ENCODE peak calls at places on chromosomes 6 and 20, in four cellular contexts. I, D, C and J are unnamed samples.

GRCh38 chr6:75751443-75751842 is 2.4 kb downstream of the MYO6 start:
- DNase-seq in I (no peak), D (no peak), C (no peak), J (no peak)

GRCh38 chr6:31130751-31131150 is 8.1 kb downstream of the PSORS1C2 start:
- DNase-seq in I (no peak), D (no peak), C (no peak), J (no peak)

GRCh38 chr6:119479860-119480655 is 130.5 kb upstream of the MAN1A1 start:
- DNase-seq in I (no peak), D (no peak), C (no peak), J (no peak)

GRCh38 chr6:32969685-32970412 is 1.5 kb downstream of the BRD2 start:
- DNase-seq in I (peak), D (no peak), C (peak), J (peak)

GRCh38 chr6:161076211-161076677 is 84.7 kb downstream of the MAP3K4 start:
- DNase-seq in I (no peak), D (no peak), C (no peak), J (no peak)

GRCh38 chr6:106639812-106640211 is 10.4 kb downstream of the QRSL1 start:
- DNase-seq in I (no peak), D (no peak), C (no peak), J (no peak)

GRCh38 chr6:105546748-105547147 is 143.9 kb upstream of the PREP start:
- DNase-seq in I (no peak), D (no peak), C (no peak), J (no peak)

GRCh38 chr6:116954938-116955337 is 77.9 kb downstream of the RFX6 start:
- DNase-seq in I (no peak), D (no peak), C (peak), J (peak)

GRCh38 chr20:10557685-10558084 is 116.1 kb downstream of the JAG1 start:
- DNase-seq in I (no peak), D (no peak), C (no peak), J (no peak)

GRCh38 chr6:107491791-107492674 is 2.1 kb downstream of the SOBP start:
- DNase-seq in I (peak), D (no peak), C (peak), J (no peak)

DNA sequence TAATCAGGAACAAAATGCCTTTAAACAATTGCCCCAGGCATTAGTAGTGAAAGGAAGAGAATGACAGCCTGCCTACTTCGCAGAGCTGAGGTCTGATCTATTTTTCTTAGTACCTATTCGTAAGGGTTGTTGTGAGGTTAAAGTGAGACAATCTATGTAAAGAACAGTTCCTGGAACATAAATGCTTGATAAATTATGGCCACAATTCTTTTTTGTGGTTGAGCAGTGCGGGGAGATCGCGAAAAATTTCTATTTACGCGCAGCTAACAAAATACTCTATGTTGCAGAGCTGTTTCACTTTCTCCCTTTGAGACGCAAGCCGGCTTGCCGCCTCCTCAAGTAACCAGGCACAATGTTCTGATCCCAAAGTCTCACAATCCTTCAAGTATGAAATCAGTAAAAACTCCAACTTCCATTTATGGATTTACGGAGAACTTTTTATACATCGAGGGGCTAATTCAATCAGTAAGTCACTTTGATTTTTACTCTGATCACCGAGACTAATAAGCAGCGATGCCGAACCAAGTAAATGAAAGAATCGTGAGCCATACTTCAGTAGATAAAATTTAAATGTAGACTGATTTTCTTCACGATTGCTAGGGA is 839 bp upstream of the PNRC1 start:
- DNase-seq in I (peak), D (no peak), C (no peak), J (peak)
- TF ChIP-seq POLR2A in I (peak), D (no peak), C (no peak), J (peak)

GRCh38 chr6:109482913-109483743 is at the start of gene ZBTB24:
- DNase-seq in I (peak), D (peak), C (peak), J (peak)
- TF ChIP-seq POLR2A in I (no peak), D (no peak), C (peak), J (peak)

GRCh38 chr6:3573670-3574069 is 116.8 kb upstream of the SLC22A23 start:
- DNase-seq in I (no peak), D (no peak), C (no peak), J (no peak)

GRCh38 chr6:3568396-3569082 is 111.7 kb upstream of the SLC22A23 start:
- DNase-seq in I (no peak), D (no peak), C (peak), J (no peak)

GRCh38 chr6:3571836-3572235 is 115.0 kb upstream of the SLC22A23 start:
- DNase-seq in I (no peak), D (no peak), C (no peak), J (no peak)

GRCh38 chr6:3569817-3570216 is 113.0 kb upstream of the SLC22A23 start:
- DNase-seq in I (no peak), D (no peak), C (no peak), J (no peak)

DNA sequence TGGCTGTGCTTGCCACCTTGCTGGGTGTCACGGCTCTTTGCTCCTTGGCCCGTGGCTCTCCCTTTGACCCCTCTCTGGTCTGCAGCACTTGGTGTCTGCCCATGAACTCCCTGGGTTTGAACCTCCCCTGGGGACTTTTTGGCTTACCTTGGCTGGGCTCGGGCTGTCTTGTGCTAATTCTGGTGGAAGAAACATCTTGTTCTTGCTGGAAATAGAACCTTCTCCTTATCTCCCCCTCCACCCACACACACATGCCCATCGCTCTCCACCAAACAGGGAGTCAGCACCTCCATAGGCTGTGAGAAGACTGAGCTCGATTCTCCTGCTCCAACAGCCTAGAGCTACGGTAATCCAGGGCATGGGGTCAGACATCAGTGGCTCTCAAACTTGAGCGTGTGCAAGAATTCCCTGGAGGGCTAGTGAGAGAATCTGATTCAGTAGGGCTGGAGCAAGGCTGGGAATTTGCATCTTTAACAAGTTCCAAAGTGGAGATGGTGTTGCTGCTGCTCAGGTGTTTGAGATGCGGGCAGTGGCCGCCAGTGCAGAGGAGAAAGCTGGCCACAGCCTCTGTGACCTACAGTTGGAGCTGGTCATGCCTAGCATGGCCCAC is 114.5 kb upstream of the SLC22A23 start:
- DNase-seq in I (no peak), D (no peak), C (no peak), J (no peak)
- TF ChIP-seq POLR2A in I (no peak), D (no peak), C (no peak), J (no peak)

GRCh38 chr6:89144358-89145041 is 1.4 kb upstream of the PM20D2 start:
- DNase-seq in I (no peak), D (no peak), C (no peak), J (no peak)

GRCh38 chr6:89145461-89145961 is 344 bp upstream of the PM20D2 start:
- DNase-seq in I (no peak), D (no peak), C (no peak), J (no peak)

GRCh38 chr6:89146748-89147715 is 1.2 kb downstream of the PM20D2 start:
- DNase-seq in I (no peak), D (no peak), C (peak), J (no peak)

GRCh38 chr6:89148016-89148750 is 2.3 kb downstream of the PM20D2 start:
- DNase-seq in I (no peak), D (no peak), C (no peak), J (no peak)

DNA sequence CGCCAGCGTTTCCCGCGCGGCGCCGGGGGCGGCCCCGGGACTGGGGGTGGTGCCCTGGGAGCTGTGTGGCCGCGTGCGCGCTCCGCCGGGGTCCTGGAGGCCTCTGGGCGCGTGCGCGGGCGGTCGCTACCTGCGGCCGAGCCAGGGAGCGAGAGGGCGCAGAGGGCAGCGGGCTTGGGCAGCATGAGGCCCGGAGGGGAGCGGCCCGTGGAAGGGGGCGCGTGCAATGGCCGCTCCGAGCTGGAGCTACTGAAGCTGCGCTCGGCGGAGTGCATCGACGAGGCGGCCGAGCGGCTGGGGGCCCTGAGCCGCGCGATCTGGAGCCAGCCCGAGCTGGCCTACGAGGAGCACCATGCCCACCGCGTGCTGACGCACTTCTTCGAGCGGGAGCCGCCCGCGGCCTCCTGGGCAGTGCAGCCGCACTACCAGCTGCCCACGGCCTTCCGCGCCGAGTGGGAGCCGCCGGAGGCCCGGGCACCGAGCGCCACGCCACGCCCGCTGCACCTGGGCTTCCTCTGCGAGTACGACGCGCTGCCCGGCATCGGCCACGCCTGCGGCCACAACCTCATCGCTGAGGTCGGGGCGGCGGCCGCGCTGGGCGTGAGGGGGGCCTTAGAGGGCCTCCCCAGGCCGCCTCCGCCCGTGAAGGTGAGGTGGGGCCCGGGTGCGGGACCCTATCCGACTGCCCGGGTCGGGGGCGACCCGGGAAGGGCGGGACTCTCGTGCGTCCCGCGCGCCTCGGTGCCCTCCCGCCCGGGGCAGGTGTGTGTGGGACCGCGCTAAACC is at the start of gene PM20D2:
- DNase-seq in I (peak), D (no peak), C (peak), J (peak)
- TF ChIP-seq POLR2A in I (no peak), D (no peak), C (peak), J (peak)

DNA sequence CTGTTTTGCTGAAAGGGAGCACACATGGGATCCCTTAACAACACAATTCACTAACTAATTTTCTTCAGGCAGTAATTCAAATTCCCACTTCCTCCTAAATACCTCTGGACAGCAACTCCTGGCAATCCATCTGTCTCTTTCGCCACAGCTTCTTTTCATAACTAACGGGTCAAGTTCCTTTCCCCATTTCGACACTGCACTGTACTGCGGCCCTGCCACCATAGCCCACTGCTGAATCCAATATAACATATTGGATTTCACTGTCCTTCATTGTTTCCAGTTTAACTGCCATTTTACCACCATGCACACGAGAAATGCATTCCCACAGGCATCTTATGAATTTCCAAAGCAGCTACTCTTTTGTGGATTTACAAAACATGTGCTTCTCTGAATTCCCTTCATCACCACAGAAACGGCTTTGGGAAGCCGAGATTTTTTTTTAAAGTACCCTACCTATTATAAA is 1.4 kb downstream of the NUDT3 start:
- DNase-seq in I (peak), D (no peak), C (peak), J (peak)
- TF ChIP-seq POLR2A in I (no peak), D (no peak), C (peak), J (peak)

GRCh38 chr6:145818796-145819195 is 4.2 kb upstream of the FBXO30 start:
- DNase-seq in I (no peak), D (no peak), C (no peak), J (no peak)
- TF ChIP-seq POLR2A in I (no peak), D (no peak), C (no peak), J (no peak)

DNA sequence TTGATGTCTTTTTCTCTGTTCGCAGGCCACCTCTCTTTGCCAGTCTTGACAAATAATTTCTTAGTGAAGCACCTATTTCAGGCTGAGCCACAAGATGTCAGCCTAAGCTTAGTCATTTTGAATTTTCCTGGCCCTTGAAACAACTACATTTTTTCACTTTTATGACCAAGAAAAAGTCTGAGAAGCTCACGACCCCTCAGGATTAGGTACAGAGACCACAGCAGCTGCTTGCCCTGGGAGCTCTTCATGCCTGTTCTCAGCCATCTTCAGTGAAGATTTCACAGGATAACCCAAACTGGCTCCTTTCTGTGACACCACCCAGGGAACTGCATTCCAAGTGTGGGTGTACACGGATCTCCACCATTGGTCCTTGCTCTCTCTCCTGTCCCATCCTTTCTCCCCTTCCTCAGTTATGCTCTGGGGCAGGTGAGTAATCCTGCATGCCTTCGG is 38.4 kb upstream of the SPTLC3 start:
- DNase-seq in I (no peak), D (no peak), C (peak), J (no peak)
- TF ChIP-seq POLR2A in I (no peak), D (no peak), C (no peak), J (no peak)

DNA sequence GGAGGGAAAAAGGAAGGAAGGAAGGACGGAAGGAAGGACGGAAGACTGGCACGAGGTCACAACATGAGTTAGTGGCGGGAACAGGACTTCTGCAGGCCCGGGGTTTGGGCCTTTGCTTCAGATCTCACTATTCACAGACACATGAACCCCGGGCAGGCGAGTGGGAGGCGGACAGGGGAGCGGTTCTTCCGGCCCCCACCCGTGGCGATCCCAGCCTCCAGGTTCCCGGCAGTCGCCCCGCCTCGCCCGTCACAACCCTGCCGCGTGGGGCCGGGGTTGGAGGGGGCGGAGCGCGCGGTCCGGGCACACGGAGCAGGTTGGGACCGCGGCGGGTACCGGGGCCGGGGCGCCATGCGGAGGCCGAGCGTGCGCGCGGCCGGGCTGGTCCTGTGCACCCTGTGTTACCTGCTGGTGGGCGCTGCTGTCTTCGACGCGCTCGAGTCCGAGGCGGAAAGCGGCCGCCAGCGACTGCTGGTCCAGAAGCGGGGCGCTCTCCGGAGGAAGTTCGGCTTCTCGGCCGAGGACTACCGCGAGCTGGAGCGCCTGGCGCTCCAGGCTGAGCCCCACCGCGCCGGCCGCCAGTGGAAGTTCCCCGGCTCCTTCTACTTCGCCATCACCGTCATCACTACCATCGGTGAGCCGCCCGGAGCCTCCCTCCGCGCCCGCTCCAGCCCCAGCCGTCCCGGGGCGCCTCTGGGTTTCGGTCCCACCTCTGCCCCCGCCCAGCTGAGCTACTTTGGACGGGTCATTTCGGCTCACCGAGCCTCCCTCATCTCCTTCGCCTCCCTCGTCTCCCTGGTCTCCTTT is at the start of gene KCNK15:
- DNase-seq in I (peak), D (no peak), C (no peak), J (no peak)
- TF ChIP-seq POLR2A in I (no peak), D (no peak), C (no peak), J (no peak)

GRCh38 chr6:157107915-157108651 is 215.2 kb downstream of the TMEM242 start:
- DNase-seq in I (no peak), D (no peak), C (no peak), J (no peak)
- TF ChIP-seq POLR2A in I (no peak), D (no peak), C (no peak), J (no peak)